ENCODE peak calls at places on chromosomes 16 and 17, in seven cellular contexts. One of them, this sample, is unnamed.

GRCh38 chr17:27905524-27906237 is 12.5 kb upstream of the LYRM9 start:
- DNase-seq in CD8-positive, alpha-beta T cell: no peak
- DNase-seq in small intestine: no peak
- DNase-seq in MM.1S: no peak
- DNase-seq in psoas muscle: no peak
- DNase-seq in lung: no peak
- DNase-seq in heart right ventricle: no peak
- DNase-seq in this sample: no peak

GRCh38 chr17:76492250-76492988 is 8.8 kb downstream of the RHBDF2 start:
- DNase-seq in CD8-positive, alpha-beta T cell: no peak
- DNase-seq in small intestine: peak; percentile 76
- DNase-seq in MM.1S: no peak
- DNase-seq in psoas muscle: no peak
- DNase-seq in lung: no peak
- DNase-seq in heart right ventricle: no peak
- DNase-seq in this sample: no peak

GRCh38 chr16:50368410-50369132 is at the start of gene BRD7:
- DNase-seq in CD8-positive, alpha-beta T cell: peak; percentile 88
- DNase-seq in small intestine: peak; percentile 52
- DNase-seq in MM.1S: peak; percentile 63
- DNase-seq in psoas muscle: peak; percentile 80
- DNase-seq in lung: no peak
- DNase-seq in heart right ventricle: peak; percentile 41
- DNase-seq in this sample: peak; percentile 70

GRCh38 chr16:50315346-50315997 is 49.1 kb downstream of the ADCY7 start:
- DNase-seq in CD8-positive, alpha-beta T cell: peak; percentile 47
- DNase-seq in small intestine: no peak
- DNase-seq in MM.1S: no peak
- DNase-seq in psoas muscle: no peak
- DNase-seq in lung: peak; percentile 25
- DNase-seq in heart right ventricle: no peak
- DNase-seq in this sample: no peak

GRCh38 chr17:43891851-43892671 is 15.3 kb downstream of the MPP2 start:
- DNase-seq in CD8-positive, alpha-beta T cell: no peak
- DNase-seq in small intestine: peak; percentile 19
- DNase-seq in MM.1S: no peak
- DNase-seq in psoas muscle: no peak
- DNase-seq in lung: no peak
- DNase-seq in heart right ventricle: no peak
- DNase-seq in this sample: no peak

GRCh38 chr16:48609453-48610023 is 442 bp downstream of the N4BP1 start:
- DNase-seq in CD8-positive, alpha-beta T cell: peak; percentile 60
- DNase-seq in small intestine: peak; percentile 46
- DNase-seq in MM.1S: peak; percentile 65
- DNase-seq in psoas muscle: peak; percentile 87
- DNase-seq in lung: peak; percentile 55
- DNase-seq in heart right ventricle: peak; percentile 55
- DNase-seq in this sample: peak; percentile 24

GRCh38 chr16:89256651-89257254 is 39.2 kb downstream of the ZNF778 start:
- DNase-seq in CD8-positive, alpha-beta T cell: peak; percentile 68
- DNase-seq in small intestine: peak; percentile 87
- DNase-seq in MM.1S: no peak
- DNase-seq in psoas muscle: peak; percentile 81
- DNase-seq in lung: peak; percentile 46
- DNase-seq in heart right ventricle: no peak
- DNase-seq in this sample: peak; percentile 62

GRCh38 chr17:75346906-75347305 is 57.7 kb upstream of the SLC25A19 start:
- DNase-seq in CD8-positive, alpha-beta T cell: no peak
- DNase-seq in small intestine: no peak
- DNase-seq in MM.1S: no peak
- DNase-seq in psoas muscle: no peak
- DNase-seq in lung: no peak
- DNase-seq in heart right ventricle: no peak
- DNase-seq in this sample: no peak

GRCh38 chr17:81419333-81419885 is 24.2 kb downstream of the BAHCC1 start:
- DNase-seq in CD8-positive, alpha-beta T cell: no peak
- DNase-seq in small intestine: peak; percentile 75
- DNase-seq in MM.1S: no peak
- DNase-seq in psoas muscle: peak; percentile 90
- DNase-seq in lung: peak; percentile 90
- DNase-seq in heart right ventricle: peak; percentile 95
- DNase-seq in this sample: no peak

GRCh38 chr16:30619207-30619606 is 9.0 kb upstream of the ZNF689 start:
- DNase-seq in CD8-positive, alpha-beta T cell: no peak
- DNase-seq in small intestine: no peak
- DNase-seq in MM.1S: no peak
- DNase-seq in psoas muscle: no peak
- DNase-seq in lung: no peak
- DNase-seq in heart right ventricle: no peak
- DNase-seq in this sample: no peak

GRCh38 chr17:29400818-29401217 is 10.7 kb downstream of the TAOK1 start:
- DNase-seq in CD8-positive, alpha-beta T cell: peak; percentile 15
- DNase-seq in small intestine: no peak
- DNase-seq in MM.1S: no peak
- DNase-seq in psoas muscle: no peak
- DNase-seq in lung: no peak
- DNase-seq in heart right ventricle: no peak
- DNase-seq in this sample: no peak

GRCh38 chr17:82065193-82065637 is 389 bp downstream of the DUS1L start:
- DNase-seq in CD8-positive, alpha-beta T cell: no peak
- DNase-seq in small intestine: no peak
- DNase-seq in MM.1S: peak; percentile 19
- DNase-seq in psoas muscle: peak; percentile 62
- DNase-seq in lung: no peak
- DNase-seq in heart right ventricle: no peak
- DNase-seq in this sample: no peak

GRCh38 chr17:81831957-81832607 is 1.0 kb downstream of the MCRIP1 start:
- DNase-seq in CD8-positive, alpha-beta T cell: peak; percentile 61
- DNase-seq in small intestine: no peak
- DNase-seq in MM.1S: no peak
- DNase-seq in psoas muscle: peak; percentile 78
- DNase-seq in lung: no peak
- DNase-seq in heart right ventricle: no peak
- DNase-seq in this sample: peak; percentile 71

GRCh38 chr16:73483076-73483791 is 435.3 kb upstream of the ZFHX3 start:
- DNase-seq in CD8-positive, alpha-beta T cell: no peak
- DNase-seq in small intestine: no peak
- DNase-seq in MM.1S: no peak
- DNase-seq in psoas muscle: no peak
- DNase-seq in lung: no peak
- DNase-seq in heart right ventricle: no peak
- DNase-seq in this sample: no peak

GRCh38 chr17:45361976-45362375 is 45.2 kb upstream of the MAP3K14 start:
- DNase-seq in CD8-positive, alpha-beta T cell: no peak
- DNase-seq in small intestine: no peak
- DNase-seq in MM.1S: no peak
- DNase-seq in psoas muscle: no peak
- DNase-seq in lung: no peak
- DNase-seq in heart right ventricle: no peak
- DNase-seq in this sample: no peak

GRCh38 chr17:46212634-46213435 is 19.6 kb upstream of the KANSL1 start:
- DNase-seq in CD8-positive, alpha-beta T cell: peak; percentile 64
- DNase-seq in small intestine: peak; percentile 88
- DNase-seq in MM.1S: peak; percentile 52
- DNase-seq in psoas muscle: no peak
- DNase-seq in lung: peak; percentile 68
- DNase-seq in heart right ventricle: peak; percentile 83
- DNase-seq in this sample: peak; percentile 82

GRCh38 chr17:77508047-77508715 is 367.4 kb downstream of the SEC14L1 start:
- DNase-seq in CD8-positive, alpha-beta T cell: no peak
- DNase-seq in small intestine: no peak
- DNase-seq in MM.1S: no peak
- DNase-seq in psoas muscle: peak; percentile 9
- DNase-seq in lung: no peak
- DNase-seq in heart right ventricle: no peak
- DNase-seq in this sample: no peak

GRCh38 chr16:27767971-27768591 is 218.1 kb downstream of the KATNIP start:
- DNase-seq in CD8-positive, alpha-beta T cell: no peak
- DNase-seq in small intestine: no peak
- DNase-seq in MM.1S: no peak
- DNase-seq in psoas muscle: no peak
- DNase-seq in lung: no peak
- DNase-seq in heart right ventricle: no peak
- DNase-seq in this sample: no peak

GRCh38 chr17:16001498-16001897 is 1.9 kb downstream of the TTC19 start:
- DNase-seq in CD8-positive, alpha-beta T cell: no peak
- DNase-seq in small intestine: no peak
- DNase-seq in MM.1S: no peak
- DNase-seq in psoas muscle: no peak
- DNase-seq in lung: no peak
- DNase-seq in heart right ventricle: no peak
- DNase-seq in this sample: no peak
- H3K4me3 ChIP-seq in CD8-positive, alpha-beta T cell: no peak overlapping the region
- H3K4me3 ChIP-seq in small intestine: no peak overlapping the region
- H3K4me3 ChIP-seq in MM.1S: peak overlapping the region; percentile 93
- H3K4me3 ChIP-seq in psoas muscle: peak overlapping the region; percentile 80
- H3K4me3 ChIP-seq in lung: no peak overlapping the region
- H3K4me3 ChIP-seq in heart right ventricle: no peak overlapping the region
- H3K4me3 ChIP-seq in this sample: peak overlapping the region; percentile 91

DNA sequence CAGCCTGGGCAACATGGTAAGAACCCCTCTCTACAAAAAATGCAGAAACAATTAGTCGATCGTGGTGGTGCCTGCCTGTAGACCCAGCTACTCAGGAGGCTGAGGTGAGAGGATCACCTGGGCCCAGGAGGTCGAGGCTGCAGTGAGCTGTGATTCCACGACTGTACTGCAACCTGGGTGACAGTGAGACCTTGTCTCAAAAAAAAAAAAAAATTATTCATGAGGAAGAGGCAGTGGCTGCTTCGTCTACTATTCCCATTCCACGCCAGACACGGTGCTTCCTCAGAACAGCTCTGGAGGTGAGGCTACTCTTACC is 52.2 kb upstream of the GSE1 start:
- DNase-seq in CD8-positive, alpha-beta T cell: no peak
- DNase-seq in small intestine: no peak
- DNase-seq in MM.1S: no peak
- DNase-seq in psoas muscle: no peak
- DNase-seq in lung: no peak
- DNase-seq in heart right ventricle: no peak
- DNase-seq in this sample: no peak
- H3K27ac ChIP-seq in CD8-positive, alpha-beta T cell: no peak overlapping the region
- H3K27ac ChIP-seq in small intestine: no peak overlapping the region
- H3K27ac ChIP-seq in MM.1S: no peak overlapping the region
- H3K27ac ChIP-seq in psoas muscle: peak overlapping the region; percentile 73
- H3K27ac ChIP-seq in lung: no peak overlapping the region
- H3K27ac ChIP-seq in heart right ventricle: peak overlapping the region; percentile 36
- H3K27ac ChIP-seq in this sample: no peak overlapping the region

GRCh38 chr17:63444457-63444856 is 1.6 kb downstream of the CYB561 start:
- DNase-seq in CD8-positive, alpha-beta T cell: no peak
- DNase-seq in small intestine: no peak
- DNase-seq in MM.1S: no peak
- DNase-seq in psoas muscle: no peak
- DNase-seq in lung: no peak
- DNase-seq in heart right ventricle: no peak
- DNase-seq in this sample: no peak

GRCh38 chr17:63445065-63445464 is 1.0 kb downstream of the CYB561 start:
- DNase-seq in CD8-positive, alpha-beta T cell: no peak
- DNase-seq in small intestine: peak; percentile 62
- DNase-seq in MM.1S: no peak
- DNase-seq in psoas muscle: no peak
- DNase-seq in lung: no peak
- DNase-seq in heart right ventricle: no peak
- DNase-seq in this sample: no peak

GRCh38 chr17:63446981-63447687 is 1.0 kb upstream of the CYB561 start:
- DNase-seq in CD8-positive, alpha-beta T cell: peak; percentile 63
- DNase-seq in small intestine: peak; percentile 59
- DNase-seq in MM.1S: no peak
- DNase-seq in psoas muscle: no peak
- DNase-seq in lung: no peak
- DNase-seq in heart right ventricle: peak; percentile 61
- DNase-seq in this sample: peak; percentile 13

GRCh38 chr17:63446218-63446980 is at the start of gene CYB561:
- DNase-seq in CD8-positive, alpha-beta T cell: peak; percentile 78
- DNase-seq in small intestine: peak; percentile 83
- DNase-seq in MM.1S: peak; percentile 68
- DNase-seq in psoas muscle: peak; percentile 88
- DNase-seq in lung: peak; percentile 80
- DNase-seq in heart right ventricle: peak; percentile 59
- DNase-seq in this sample: peak; percentile 62

DNA sequence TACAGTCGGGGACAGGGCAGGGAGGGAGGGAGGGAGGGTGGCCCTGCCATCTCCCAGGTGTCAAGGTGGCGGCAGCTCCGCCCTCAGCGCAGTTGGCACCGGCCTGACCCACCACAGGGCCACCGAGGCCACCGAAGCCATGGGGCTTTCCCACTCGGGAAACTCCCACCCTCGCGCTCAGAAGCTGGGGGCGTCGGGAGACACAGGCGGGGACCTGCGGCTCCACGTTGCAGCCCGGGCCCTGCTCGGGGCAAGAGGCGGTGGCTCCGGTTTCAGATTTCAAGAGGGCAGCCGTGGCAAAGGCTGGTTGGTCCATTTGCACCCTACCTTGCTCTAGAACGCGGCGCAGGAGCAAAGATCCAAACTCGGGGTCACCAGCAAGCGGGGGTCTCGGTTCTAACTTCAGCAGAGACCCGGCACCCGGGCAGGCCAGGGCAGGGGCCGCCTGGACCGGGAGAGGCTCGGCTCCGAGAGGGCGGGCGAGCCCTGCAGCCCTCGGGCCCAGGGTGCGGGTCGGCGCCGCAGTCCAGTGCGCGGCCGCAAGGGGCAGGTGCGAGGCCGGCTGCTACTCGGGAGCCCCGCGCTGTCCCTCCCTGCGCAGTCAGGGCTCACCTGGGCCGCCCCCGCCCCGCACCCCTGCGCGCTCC is 412 bp downstream of the CYB561 start:
- DNase-seq in CD8-positive, alpha-beta T cell: no peak
- DNase-seq in small intestine: peak; percentile 60
- DNase-seq in MM.1S: peak; percentile 63
- DNase-seq in psoas muscle: no peak
- DNase-seq in lung: peak; percentile 58
- DNase-seq in heart right ventricle: no peak
- DNase-seq in this sample: no peak
- H3K4me1 ChIP-seq in CD8-positive, alpha-beta T cell: peaks cover 12% of the 10 kb centered on the region
- H3K4me1 ChIP-seq in small intestine: no peaks in the 10 kb centered on the region
- H3K4me1 ChIP-seq in MM.1S: peaks cover 4% of the 10 kb centered on the region
- H3K4me1 ChIP-seq in psoas muscle: peaks cover 8% of the 10 kb centered on the region
- H3K4me1 ChIP-seq in lung: no peaks in the 10 kb centered on the region
- H3K4me1 ChIP-seq in heart right ventricle: peaks cover 63% of the 10 kb centered on the region
- H3K4me1 ChIP-seq in this sample: peaks cover 16% of the 10 kb centered on the region

GRCh38 chr17:7384489-7385081 is 3.7 kb downstream of the TNK1 start:
- DNase-seq in CD8-positive, alpha-beta T cell: no peak
- DNase-seq in small intestine: no peak
- DNase-seq in MM.1S: no peak
- DNase-seq in psoas muscle: no peak
- DNase-seq in lung: no peak
- DNase-seq in heart right ventricle: no peak
- DNase-seq in this sample: no peak
- H3K4me3 ChIP-seq in CD8-positive, alpha-beta T cell: peak overlapping the region; percentile 75
- H3K4me3 ChIP-seq in small intestine: peak overlapping the region; percentile 16
- H3K4me3 ChIP-seq in MM.1S: peak overlapping the region; percentile 63
- H3K4me3 ChIP-seq in psoas muscle: peak overlapping the region; percentile 52
- H3K4me3 ChIP-seq in lung: no peak overlapping the region
- H3K4me3 ChIP-seq in heart right ventricle: peak overlapping the region; percentile 55
- H3K4me3 ChIP-seq in this sample: peak overlapping the region; percentile 37

GRCh38 chr17:39841202-39841601 is 22.9 kb downstream of the IKZF3 start:
- DNase-seq in CD8-positive, alpha-beta T cell: no peak
- DNase-seq in small intestine: no peak
- DNase-seq in MM.1S: no peak
- DNase-seq in psoas muscle: no peak
- DNase-seq in lung: peak; percentile 59
- DNase-seq in heart right ventricle: no peak
- DNase-seq in this sample: no peak
- H3K27ac ChIP-seq in CD8-positive, alpha-beta T cell: no peak overlapping the region
- H3K27ac ChIP-seq in small intestine: no peak overlapping the region
- H3K27ac ChIP-seq in MM.1S: no peak overlapping the region
- H3K27ac ChIP-seq in psoas muscle: no peak overlapping the region
- H3K27ac ChIP-seq in lung: no peak overlapping the region
- H3K27ac ChIP-seq in heart right ventricle: no peak overlapping the region
- H3K27ac ChIP-seq in this sample: no peak overlapping the region

GRCh38 chr17:16953841-16954240 is 18.1 kb downstream of the TNFRSF13B start:
- DNase-seq in CD8-positive, alpha-beta T cell: no peak
- DNase-seq in small intestine: no peak
- DNase-seq in MM.1S: no peak
- DNase-seq in psoas muscle: no peak
- DNase-seq in lung: no peak
- DNase-seq in heart right ventricle: no peak
- DNase-seq in this sample: no peak
- H3K4me1 ChIP-seq in CD8-positive, alpha-beta T cell: no peaks in the 10 kb centered on the region
- H3K4me1 ChIP-seq in small intestine: no peaks in the 10 kb centered on the region
- H3K4me1 ChIP-seq in MM.1S: peaks cover 83% of the 10 kb centered on the region
- H3K4me1 ChIP-seq in psoas muscle: no peaks in the 10 kb centered on the region
- H3K4me1 ChIP-seq in lung: no peaks in the 10 kb centered on the region
- H3K4me1 ChIP-seq in heart right ventricle: no peaks in the 10 kb centered on the region
- H3K4me1 ChIP-seq in this sample: no peaks in the 10 kb centered on the region